ENCODE peak calls at places on chromosomes 7 and 10, in ten cellular contexts. F, Y, W, C, S, Z, M, A, K and O are unnamed samples.

GRCh38 chr10:74855027-74855426 is 28.6 kb downstream of the KAT6B start:
- DNase-seq in F (no peak), Y (no peak), W (peak; percentile 35), C (no peak), S (no peak), Z (no peak), M (no peak), A (no peak), K (no peak), O (no peak)

GRCh38 chr7:107931740-107932515 is 40.9 kb downstream of the DLD start:
- DNase-seq in F (no peak), Y (no peak), W (peak; percentile 52), C (peak; percentile 26), S (no peak), Z (no peak), M (no peak), A (no peak), K (no peak), O (no peak)

GRCh38 chr7:25840209-25840792 is 311.7 kb upstream of the NFE2L3 start:
- DNase-seq in F (no peak), Y (no peak), W (no peak), C (no peak), S (no peak), Z (no peak), M (no peak), A (no peak), K (no peak), O (no peak)

GRCh38 chr7:55369427-55369826 is 4.3 kb downstream of the LANCL2 start:
- DNase-seq in F (no peak), Y (peak; percentile 89), W (no peak), C (no peak), S (no peak), Z (no peak), M (no peak), A (no peak), K (peak; percentile 72), O (no peak)

GRCh38 chr10:47404446-47404845 is 20.4 kb upstream of the ZNF488 start:
- DNase-seq in F (no peak), Y (no peak), W (no peak), C (no peak), S (no peak), Z (no peak), M (no peak), A (peak; percentile 56), K (no peak), O (no peak)

GRCh38 chr10:33117816-33118215 is 159.8 kb upstream of the ITGB1 start:
- DNase-seq in F (no peak), Y (no peak), W (no peak), C (peak; percentile 59), S (no peak), Z (peak; percentile 24), M (no peak), A (no peak), K (no peak), O (peak; percentile 37)

GRCh38 chr10:46301721-46302479 is 15.1 kb downstream of the ANTXRL start:
- DNase-seq in F (no peak), Y (no peak), W (no peak), C (no peak), S (no peak), Z (no peak), M (no peak), A (no peak), K (no peak), O (no peak)

GRCh38 chr7:80089341-80089740 is 45.3 kb upstream of the GNAI1 start:
- DNase-seq in F (no peak), Y (no peak), W (no peak), C (no peak), S (no peak), Z (no peak), M (no peak), A (no peak), K (no peak), O (no peak)

GRCh38 chr10:80504158-80504811 is 33.4 kb upstream of the SH2D4B start:
- DNase-seq in F (no peak), Y (no peak), W (no peak), C (no peak), S (no peak), Z (no peak), M (no peak), A (no peak), K (no peak), O (no peak)

GRCh38 chr7:13240349-13240748 is 552.9 kb downstream of the ARL4A start:
- DNase-seq in F (no peak), Y (no peak), W (no peak), C (no peak), S (no peak), Z (no peak), M (no peak), A (no peak), K (peak; percentile 43), O (no peak)

GRCh38 chr10:86393858-86394472 is 27.4 kb upstream of the GRID1 start:
- DNase-seq in F (no peak), Y (no peak), W (no peak), C (no peak), S (no peak), Z (no peak), M (peak; percentile 16), A (no peak), K (no peak), O (no peak)

GRCh38 chr7:157041004-157041403 is 30.5 kb upstream of the MNX1 start:
- DNase-seq in F (no peak), Y (no peak), W (no peak), C (no peak), S (no peak), Z (no peak), M (no peak), A (no peak), K (no peak), O (no peak)

GRCh38 chr10:124865676-124866075 is 64.1 kb downstream of the ABRAXAS2 start:
- DNase-seq in F (no peak), Y (no peak), W (no peak), C (no peak), S (no peak), Z (no peak), M (no peak), A (no peak), K (no peak), O (no peak)

GRCh38 chr10:97991875-97992274 is 38.5 kb downstream of the CRTAC1 start:
- DNase-seq in F (no peak), Y (peak; percentile 9), W (no peak), C (no peak), S (no peak), Z (no peak), M (no peak), A (no peak), K (peak; percentile 6), O (no peak)

GRCh38 chr7:17421941-17422340 is 123.5 kb downstream of the AHR start:
- DNase-seq in F (no peak), Y (no peak), W (no peak), C (no peak), S (no peak), Z (no peak), M (no peak), A (no peak), K (no peak), O (no peak)

GRCh38 chr7:100035865-100036264 is 13.7 kb upstream of the ZSCAN21 start:
- DNase-seq in F (no peak), Y (no peak), W (no peak), C (no peak), S (no peak), Z (no peak), M (no peak), A (no peak), K (no peak), O (no peak)

GRCh38 chr10:24468281-24468751 is 255.4 kb downstream of the ARHGAP21 start:
- DNase-seq in F (no peak), Y (no peak), W (no peak), C (no peak), S (no peak), Z (no peak), M (no peak), A (peak; percentile 42), K (no peak), O (no peak)

GRCh38 chr7:125149151-125149550 is 219.5 kb upstream of the POT1 start:
- DNase-seq in F (no peak), Y (no peak), W (no peak), C (no peak), S (no peak), Z (no peak), M (no peak), A (no peak), K (peak; percentile 27), O (no peak)

GRCh38 chr10:21144047-21144446 is 246.9 kb upstream of the NEBL start:
- DNase-seq in F (no peak), Y (no peak), W (no peak), C (no peak), S (no peak), Z (no peak), M (no peak), A (peak; percentile 49), K (no peak), O (no peak)

GRCh38 chr10:66928000-66928770 is 2.3 kb downstream of the LRRTM3 start:
- DNase-seq in F (no peak), Y (no peak), W (peak; percentile 22), C (no peak), S (no peak), Z (no peak), M (no peak), A (no peak), K (no peak), O (no peak)

GRCh38 chr7:2691223-2691818 is 3.3 kb downstream of the AMZ1 start:
- DNase-seq in F (no peak), Y (no peak), W (no peak), C (no peak), S (no peak), Z (no peak), M (no peak), A (no peak), K (no peak), O (no peak)

GRCh38 chr7:157501576-157501975 is 164.8 kb downstream of the DNAJB6 start:
- DNase-seq in F (no peak), Y (no peak), W (no peak), C (no peak), S (no peak), Z (no peak), M (peak; percentile 34), A (no peak), K (no peak), O (peak; percentile 10)

GRCh38 chr10:69374242-69374641 is 42.5 kb downstream of the TACR2 start:
- DNase-seq in F (no peak), Y (no peak), W (no peak), C (no peak), S (no peak), Z (no peak), M (no peak), A (no peak), K (no peak), O (no peak)

GRCh38 chr10:49761201-49761788 is 828 bp downstream of the OGDHL start:
- DNase-seq in F (no peak), Y (no peak), W (no peak), C (no peak), S (no peak), Z (no peak), M (no peak), A (no peak), K (no peak), O (no peak)

GRCh38 chr7:47091141-47091540 is 490.8 kb downstream of the TNS3 start:
- DNase-seq in F (no peak), Y (no peak), W (no peak), C (no peak), S (no peak), Z (no peak), M (no peak), A (no peak), K (no peak), O (no peak)

GRCh38 chr10:22252801-22253577 is 35.2 kb upstream of the EBLN1 start:
- DNase-seq in F (peak; percentile 31), Y (no peak), W (peak; percentile 59), C (peak; percentile 67), S (no peak), Z (peak; percentile 18), M (peak; percentile 49), A (peak; percentile 12), K (no peak), O (peak; percentile 33)

GRCh38 chr10:100022403-100022802 is 12.7 kb upstream of the DNMBP start:
- DNase-seq in F (no peak), Y (no peak), W (no peak), C (no peak), S (no peak), Z (no peak), M (no peak), A (no peak), K (peak; percentile 28), O (no peak)

GRCh38 chr10:78304091-78305045 is 270.7 kb downstream of the RPS24 start:
- DNase-seq in F (no peak), Y (no peak), W (no peak), C (no peak), S (no peak), Z (no peak), M (no peak), A (no peak), K (no peak), O (no peak)